ENCODE peak calls at places on chromosomes 2 and 18, in nine cellular contexts. K is HepG2, B is GM12891, Y is vagina, F is stomach, S is transverse colon, L is GM12892, H is breast epithelium, E is prostate gland. V is an unnamed sample.

GRCh38 chr2:98795903-98796676 is 65.2 kb upstream of the MGAT4A start:
- DNase-seq in K (peak), B (no peak), Y (peak), F (no peak), S (no peak), L (no peak), H (no peak), E (no peak), V (no peak)

GRCh38 chr18:67525328-67526110 is 9.0 kb upstream of the DSEL start:
- DNase-seq in K (peak), B (no peak), Y (no peak), F (peak), S (peak), L (no peak), H (peak), E (peak), V (peak)

GRCh38 chr2:92073815-92074548 is 2797.2 kb upstream of the TEKT4 start:
- DNase-seq in K (no peak), B (no peak), Y (peak), F (peak), S (no peak), L (no peak), H (no peak), E (no peak), V (peak)

GRCh38 chr2:238114851-238115660 is 14.9 kb downstream of the ESPNL start:
- DNase-seq in K (no peak), B (no peak), Y (no peak), F (no peak), S (no peak), L (no peak), H (no peak), E (no peak), V (no peak)

GRCh38 chr2:65164379-65165023 is 34.6 kb upstream of the RAB1A start:
- DNase-seq in K (no peak), B (no peak), Y (no peak), F (no peak), S (no peak), L (no peak), H (no peak), E (no peak), V (no peak)

GRCh38 chr2:28148566-28148965 is 244.1 kb upstream of the FOSL2 start:
- DNase-seq in K (no peak), B (no peak), Y (no peak), F (no peak), S (no peak), L (no peak), H (no peak), E (peak), V (no peak)

GRCh38 chr2:85119900-85120299 is 13.3 kb upstream of the TCF7L1 start:
- DNase-seq in K (no peak), B (no peak), Y (no peak), F (no peak), S (no peak), L (no peak), H (no peak), E (no peak), V (no peak)

GRCh38 chr2:192328297-192328696 is 133.6 kb upstream of the TMEFF2 start:
- DNase-seq in K (no peak), B (no peak), Y (no peak), F (no peak), S (no peak), L (no peak), H (no peak), E (no peak), V (no peak)

GRCh38 chr18:10560457-10561045 is 34.7 kb downstream of the NAPG start:
- DNase-seq in K (peak), B (peak), Y (no peak), F (peak), S (peak), L (peak), H (peak), E (peak), V (peak)

GRCh38 chr2:239461551-239462515 is 61.0 kb upstream of the HDAC4 start:
- DNase-seq in K (no peak), B (no peak), Y (peak), F (peak), S (peak), L (no peak), H (no peak), E (no peak), V (peak)

GRCh38 chr2:10144771-10145518 is 22.4 kb downstream of the RRM2 start:
- DNase-seq in K (no peak), B (no peak), Y (no peak), F (no peak), S (no peak), L (no peak), H (no peak), E (no peak), V (no peak)

GRCh38 chr2:50315366-50315765 is 716.6 kb downstream of the NRXN1 start:
- DNase-seq in K (no peak), B (no peak), Y (no peak), F (no peak), S (no peak), L (no peak), H (no peak), E (no peak), V (no peak)

GRCh38 chr2:68294913-68295312 is 24.8 kb downstream of the CNRIP1 start:
- DNase-seq in K (no peak), B (no peak), Y (no peak), F (no peak), S (no peak), L (no peak), H (no peak), E (no peak), V (no peak)

GRCh38 chr2:14348247-14348646 is 284.3 kb upstream of the LRATD1 start:
- DNase-seq in K (no peak), B (no peak), Y (no peak), F (no peak), S (no peak), L (no peak), H (no peak), E (no peak), V (no peak)

GRCh38 chr2:86786001-86786536 is 4.6 kb downstream of the CD8A start:
- DNase-seq in K (no peak), B (no peak), Y (no peak), F (no peak), S (no peak), L (no peak), H (no peak), E (no peak), V (no peak)

GRCh38 chr2:86028763-86029381 is 76.8 kb downstream of the POLR1A start:
- DNase-seq in K (no peak), B (no peak), Y (no peak), F (no peak), S (peak), L (no peak), H (no peak), E (no peak), V (peak)

GRCh38 chr2:240303896-240304745 is 131.3 kb upstream of the GPC1 start:
- DNase-seq in K (no peak), B (no peak), Y (peak), F (no peak), S (no peak), L (peak), H (no peak), E (no peak), V (no peak)

GRCh38 chr2:224946911-224947310 is 95.4 kb downstream of the DOCK10 start:
- DNase-seq in K (no peak), B (no peak), Y (no peak), F (no peak), S (no peak), L (no peak), H (no peak), E (no peak), V (no peak)

GRCh38 chr2:102094917-102095316 is 47.6 kb upstream of the IL1R1 start:
- DNase-seq in K (peak), B (no peak), Y (no peak), F (no peak), S (peak), L (no peak), H (no peak), E (no peak), V (no peak)

GRCh38 chr18:11887305-11888262 is 20.5 kb downstream of the MPPE1 start:
- DNase-seq in K (peak), B (no peak), Y (no peak), F (no peak), S (peak), L (no peak), H (no peak), E (no peak), V (no peak)

GRCh38 chr2:238879621-238880377 is 31.9 kb downstream of the TWIST2 start:
- DNase-seq in K (no peak), B (no peak), Y (no peak), F (no peak), S (no peak), L (no peak), H (no peak), E (no peak), V (no peak)

GRCh38 chr2:159110784-159111183 is 142.3 kb downstream of the TANC1 start:
- DNase-seq in K (no peak), B (no peak), Y (no peak), F (no peak), S (no peak), L (no peak), H (no peak), E (no peak), V (no peak)

GRCh38 chr2:187261705-187262104 is 186.3 kb downstream of the CALCRL start:
- DNase-seq in K (no peak), B (no peak), Y (no peak), F (no peak), S (no peak), L (no peak), H (no peak), E (no peak), V (no peak)

GRCh38 chr2:182941121-182941713 is 74.8 kb upstream of the FRZB start:
- DNase-seq in K (no peak), B (no peak), Y (no peak), F (no peak), S (no peak), L (no peak), H (no peak), E (no peak), V (no peak)

GRCh38 chr2:32375228-32375892 is 18.5 kb downstream of the BIRC6 start:
- DNase-seq in K (no peak), B (no peak), Y (no peak), F (no peak), S (no peak), L (no peak), H (no peak), E (no peak), V (no peak)

GRCh38 chr2:206850369-206850768 is 85.0 kb downstream of the FASTKD2 start:
- DNase-seq in K (no peak), B (no peak), Y (no peak), F (no peak), S (no peak), L (no peak), H (no peak), E (no peak), V (no peak)

GRCh38 chr18:2572144-2572682 is 856 bp downstream of the NDC80 start:
- DNase-seq in K (no peak), B (no peak), Y (no peak), F (no peak), S (no peak), L (no peak), H (no peak), E (no peak), V (no peak)

GRCh38 chr2:149428783-149429182 is 98.4 kb downstream of the LYPD6 start:
- DNase-seq in K (no peak), B (no peak), Y (no peak), F (no peak), S (no peak), L (no peak), H (no peak), E (no peak), V (no peak)

GRCh38 chr18:34222025-34222395 is 2.7 kb downstream of the NOL4 start:
- DNase-seq in K (no peak), B (no peak), Y (no peak), F (no peak), S (no peak), L (no peak), H (no peak), E (no peak), V (no peak)

GRCh38 chr2:113784823-113785744 is 28.6 kb upstream of the SLC35F5 start:
- DNase-seq in K (no peak), B (no peak), Y (no peak), F (peak), S (no peak), L (no peak), H (no peak), E (no peak), V (no peak)

GRCh38 chr2:165070089-165070488 is 114.8 kb upstream of the SLC38A11 start:
- DNase-seq in K (no peak), B (no peak), Y (no peak), F (no peak), S (no peak), L (no peak), H (no peak), E (no peak), V (no peak)

GRCh38 chr18:9016819-9017169 is 85.7 kb upstream of the NDUFV2 start:
- DNase-seq in K (no peak), B (no peak), Y (no peak), F (no peak), S (no peak), L (no peak), H (no peak), E (no peak), V (no peak)

GRCh38 chr18:9017900-9018217 is 84.6 kb upstream of the NDUFV2 start:
- DNase-seq in K (no peak), B (no peak), Y (no peak), F (no peak), S (no peak), L (no peak), H (no peak), E (no peak), V (no peak)

GRCh38 chr18:9015689-9016088 is 86.8 kb upstream of the NDUFV2 start:
- DNase-seq in K (no peak), B (no peak), Y (no peak), F (no peak), S (no peak), L (no peak), H (no peak), E (no peak), V (no peak)

GRCh38 chr18:9019135-9019534 is 83.4 kb upstream of the NDUFV2 start:
- DNase-seq in K (no peak), B (no peak), Y (no peak), F (no peak), S (no peak), L (no peak), H (no peak), E (no peak), V (no peak)

DNA sequence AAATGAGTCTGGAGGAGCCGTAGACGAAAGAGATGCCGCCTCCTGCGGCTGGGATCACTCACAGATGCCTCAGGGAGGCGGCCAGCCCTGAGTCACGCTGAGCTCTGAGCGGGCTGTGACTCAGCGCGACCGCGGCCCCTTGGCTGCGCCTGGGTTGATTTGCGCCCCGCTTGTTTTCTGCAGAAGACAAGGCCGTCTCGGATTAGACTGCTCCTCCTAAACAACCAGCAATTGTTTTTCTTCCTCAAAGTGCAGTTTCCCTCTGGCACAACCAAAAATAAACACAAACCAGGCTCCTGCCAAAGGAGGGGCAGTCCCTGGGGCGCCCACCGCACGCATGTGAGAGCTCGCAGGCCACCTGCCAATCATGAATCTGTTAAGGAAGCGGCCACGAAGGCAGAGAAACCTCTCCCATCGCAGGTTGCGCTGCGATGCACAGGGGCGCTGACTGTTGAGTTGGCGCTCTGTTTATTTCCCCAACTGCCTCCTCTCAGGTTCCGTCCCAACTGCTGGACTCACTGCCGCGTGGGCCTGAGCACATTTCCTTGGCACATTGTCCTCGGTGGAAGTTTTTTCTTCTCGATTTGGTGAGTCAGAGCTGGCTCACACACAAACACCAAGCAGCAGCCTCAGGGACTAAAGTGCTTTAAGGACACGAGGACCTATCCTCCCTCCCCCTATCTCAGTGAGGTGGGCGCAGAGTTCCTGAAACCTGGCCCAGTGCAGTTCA is 85.2 kb upstream of the NDUFV2 start:
- DNase-seq in K (peak), B (peak), Y (no peak), F (peak), S (peak), L (peak), H (peak), E (peak), V (peak)
- TF ChIP-seq POLR2AphosphoS5 in K (no peak), B (no peak), Y (no peak), F (peak), S (peak), L (no peak), H (no peak), E (no peak), V (peak)

GRCh38 chr2:232524771-232525170 is 1.2 kb upstream of the CHRND start:
- DNase-seq in K (no peak), B (no peak), Y (no peak), F (no peak), S (no peak), L (no peak), H (no peak), E (no peak), V (no peak)
- TF ChIP-seq POLR2AphosphoS5 in K (no peak), B (no peak), Y (no peak), F (no peak), S (no peak), L (no peak), H (no peak), E (no peak), V (no peak)

GRCh38 chr2:19363474-19363778 is 5.0 kb upstream of the OSR1 start:
- DNase-seq in K (no peak), B (no peak), Y (no peak), F (no peak), S (no peak), L (no peak), H (no peak), E (no peak), V (no peak)
- TF ChIP-seq POLR2AphosphoS5 in K (no peak), B (no peak), Y (no peak), F (no peak), S (no peak), L (no peak), H (no peak), E (no peak), V (no peak)

GRCh38 chr2:168635065-168635577 is 167.3 kb upstream of the NOSTRIN start:
- DNase-seq in K (no peak), B (no peak), Y (no peak), F (peak), S (peak), L (no peak), H (no peak), E (no peak), V (peak)
- TF ChIP-seq POLR2AphosphoS5 in K (no peak), B (no peak), Y (no peak), F (peak), S (peak), L (no peak), H (no peak), E (peak), V (peak)

GRCh38 chr18:59437851-59438250 is 78.8 kb upstream of the LMAN1 start:
- DNase-seq in K (no peak), B (no peak), Y (no peak), F (no peak), S (no peak), L (no peak), H (no peak), E (no peak), V (no peak)

GRCh38 chr18:59426855-59427254 is 67.8 kb upstream of the LMAN1 start:
- DNase-seq in K (no peak), B (no peak), Y (peak), F (no peak), S (no peak), L (no peak), H (no peak), E (no peak), V (no peak)

GRCh38 chr18:59429608-59430007 is 70.5 kb upstream of the LMAN1 start:
- DNase-seq in K (no peak), B (no peak), Y (no peak), F (no peak), S (no peak), L (no peak), H (no peak), E (no peak), V (no peak)

GRCh38 chr18:59428018-59428417 is 69.0 kb upstream of the LMAN1 start:
- DNase-seq in K (no peak), B (no peak), Y (peak), F (no peak), S (no peak), L (no peak), H (no peak), E (no peak), V (no peak)

GRCh38 chr18:59432796-59433195 is 73.7 kb upstream of the LMAN1 start:
- DNase-seq in K (no peak), B (no peak), Y (no peak), F (no peak), S (no peak), L (no peak), H (no peak), E (no peak), V (no peak)
- TF ChIP-seq POLR2AphosphoS5 in K (no peak), B (no peak), Y (no peak), F (no peak), S (no peak), L (no peak), H (no peak), E (no peak), V (no peak)

DNA sequence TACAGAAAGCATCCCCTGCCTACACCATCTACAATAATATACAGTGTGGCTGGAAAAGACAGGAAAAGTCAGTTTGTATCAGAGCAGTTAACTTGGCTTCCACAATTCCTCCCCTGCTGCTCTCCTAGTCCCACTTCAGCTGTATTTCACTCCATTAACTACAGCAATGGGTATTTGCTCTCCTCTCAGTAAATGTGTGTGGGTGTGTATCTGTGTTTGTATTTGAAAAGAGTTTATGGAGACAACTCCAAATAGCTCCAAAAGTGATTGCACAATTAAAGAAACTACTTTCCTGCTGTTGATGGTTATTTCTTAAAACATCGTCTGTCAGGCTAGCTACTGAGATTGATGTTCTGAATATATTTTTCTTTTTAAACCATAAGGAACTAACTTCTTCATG is 333.7 kb upstream of the FIGN start:
- DNase-seq in K (no peak), B (no peak), Y (no peak), F (no peak), S (no peak), L (no peak), H (no peak), E (no peak), V (no peak)
- TF ChIP-seq POLR2AphosphoS5 in K (no peak), B (no peak), Y (no peak), F (no peak), S (no peak), L (no peak), H (no peak), E (no peak), V (no peak)

GRCh38 chr18:23881778-23882177 is 132.8 kb upstream of the TTC39C start:
- DNase-seq in K (no peak), B (no peak), Y (no peak), F (peak), S (no peak), L (no peak), H (no peak), E (peak), V (no peak)
- TF ChIP-seq POLR2AphosphoS5 in K (no peak), B (no peak), Y (no peak), F (no peak), S (no peak), L (no peak), H (no peak), E (peak), V (no peak)

GRCh38 chr2:234950435-234950729 is 1.4 kb upstream of the SH3BP4 start:
- DNase-seq in K (no peak), B (no peak), Y (no peak), F (no peak), S (no peak), L (no peak), H (no peak), E (no peak), V (no peak)

GRCh38 chr2:234952270-234953115 is 676 bp downstream of the SH3BP4 start:
- DNase-seq in K (no peak), B (no peak), Y (no peak), F (peak), S (peak), L (no peak), H (no peak), E (no peak), V (peak)

GRCh38 chr2:234950730-234951385 is 959 bp upstream of the SH3BP4 start:
- DNase-seq in K (no peak), B (no peak), Y (no peak), F (no peak), S (peak), L (no peak), H (peak), E (peak), V (peak)

GRCh38 chr2:234949762-234950434 is 1.9 kb upstream of the SH3BP4 start:
- DNase-seq in K (peak), B (no peak), Y (no peak), F (no peak), S (no peak), L (no peak), H (peak), E (no peak), V (no peak)

GRCh38 chr2:234951386-234952269 is at the start of gene SH3BP4:
- DNase-seq in K (peak), B (no peak), Y (peak), F (peak), S (peak), L (no peak), H (peak), E (peak), V (peak)
- TF ChIP-seq POLR2AphosphoS5 in K (no peak), B (no peak), Y (no peak), F (no peak), S (no peak), L (no peak), H (no peak), E (no peak), V (no peak)